ENCODE peak calls at places on chromosomes 6 and 20, in seven cellular contexts. X is pons; I is substantia nigra; O is frontal cortex; Z is chondrocyte; E is stimulated activated CD8-positive, alpha-beta memory T cell treated with anti-CD3 and anti-CD28 coated beads, Interleukin-12 subunit alpha, Interleukin-12 subunit beta, amount 100 ng/mL, for 1 hour; Y is left lobe of liver. H is an unnamed sample.

GRCh38 chr6:2611092-2611491 is 139.6 kb downstream of the MYLK4 start:
- DNase-seq in Z (no peak), Y (no peak), E (no peak), X (no peak), O (no peak), I (no peak), H (no peak)

GRCh38 chr6:126513198-126513597 is 173.3 kb downstream of the CENPW start:
- DNase-seq in E (no peak), Y (no peak), I (no peak), X (no peak), O (no peak), Z (no peak), H (no peak)

GRCh38 chr6:455006-455585 is 63.5 kb downstream of the IRF4 start:
- DNase-seq in Y (no peak), I (no peak), Z (no peak), X (no peak), E (no peak), O (no peak), H (no peak)

GRCh38 chr6:124203812-124204167 is 400.1 kb downstream of the NKAIN2 start:
- DNase-seq in Y (no peak), O (no peak), I (no peak), Z (no peak), X (no peak), E (no peak), H (no peak)

GRCh38 chr20:3765171-3765887 is 2.2 kb downstream of the ADISSP start:
- DNase-seq in E (no peak), X (no peak), O (no peak), Y (no peak), I (no peak), Z (no peak), H (no peak)

GRCh38 chr20:1364106-1364505 is 28.7 kb downstream of the FKBP1A start:
- DNase-seq in E (no peak), Z (no peak), Y (no peak), X (no peak), I (no peak), O (no peak), H (no peak)

GRCh38 chr6:47180633-47181032 is 129.1 kb downstream of the TNFRSF21 start:
- DNase-seq in I (no peak), Z (no peak), E (no peak), X (no peak), Y (no peak), O (no peak), H (no peak)

GRCh38 chr6:56004421-56004820 is 129.0 kb upstream of the BMP5 start:
- DNase-seq in I (no peak), O (no peak), X (no peak), E (no peak), Z (no peak), Y (no peak), H (no peak)

GRCh38 chr6:140025171-140025570 is 650.7 kb upstream of the CITED2 start:
- DNase-seq in E (no peak), Y (no peak), Z (no peak), I (no peak), X (no peak), O (no peak), H (no peak)

GRCh38 chr6:40960784-40961430 is 78.1 kb downstream of the UNC5CL start:
- DNase-seq in I (no peak), Y (no peak), E (no peak), O (no peak), X (no peak), Z (no peak), H (no peak)

GRCh38 chr6:119148102-119148824 is 69.8 kb upstream of the FAM184A start:
- DNase-seq in Z (no peak), Y (peak), E (no peak), O (peak), X (peak), I (peak), H (peak)

H was measured in putamen.